ENCODE peak calls at places on chromosomes 16 and 17, in ten cellular contexts. One of them, this sample, is unnamed.

GRCh38 chr16:71383054-71383773 is 24.7 kb downstream of the CALB2 start:
- DNase-seq in suprapubic skin: no peak
- DNase-seq in cardiac fibroblast: no peak
- DNase-seq in NCI-H1105: no peak
- DNase-seq in naive B cell: no peak
- DNase-seq in stimulated activated CD8-positive, alpha-beta memory T cell treated with anti-CD3 and anti-CD28 coated beads, Interleukin-2, amount 100 ng/mL, for 48 hours: no peak
- DNase-seq in ACHN: no peak
- DNase-seq in activated T-cell treated with anti-CD3 and anti-CD28 coated beads, Interleukin-2, amount 50 U/mL, for 4 hours: no peak
- DNase-seq in stimulated activated CD4-positive, alpha-beta T cell treated with anti-CD3 and anti-CD28 coated beads, Interleukin-4, amount 100 ng/mL, for 4 hours: no peak
- DNase-seq in astrocyte of the spinal cord: no peak
- DNase-seq in this sample: no peak

GRCh38 chr16:46885960-46886763 is 2.0 kb downstream of the GPT2 start:
- DNase-seq in naive B cell: no peak
- DNase-seq in astrocyte of the spinal cord: peak
- DNase-seq in stimulated activated CD8-positive, alpha-beta memory T cell treated with anti-CD3 and anti-CD28 coated beads, Interleukin-2, amount 100 ng/mL, for 48 hours: no peak
- DNase-seq in suprapubic skin: no peak
- DNase-seq in NCI-H1105: no peak
- DNase-seq in ACHN: no peak
- DNase-seq in stimulated activated CD4-positive, alpha-beta T cell treated with anti-CD3 and anti-CD28 coated beads, Interleukin-4, amount 100 ng/mL, for 4 hours: no peak
- DNase-seq in activated T-cell treated with anti-CD3 and anti-CD28 coated beads, Interleukin-2, amount 50 U/mL, for 4 hours: no peak
- DNase-seq in cardiac fibroblast: peak
- DNase-seq in this sample: no peak

GRCh38 chr17:33989357-33990148 is 265.5 kb upstream of the CCL2 start:
- DNase-seq in stimulated activated CD8-positive, alpha-beta memory T cell treated with anti-CD3 and anti-CD28 coated beads, Interleukin-2, amount 100 ng/mL, for 48 hours: no peak
- DNase-seq in cardiac fibroblast: no peak
- DNase-seq in activated T-cell treated with anti-CD3 and anti-CD28 coated beads, Interleukin-2, amount 50 U/mL, for 4 hours: no peak
- DNase-seq in ACHN: no peak
- DNase-seq in suprapubic skin: no peak
- DNase-seq in NCI-H1105: no peak
- DNase-seq in stimulated activated CD4-positive, alpha-beta T cell treated with anti-CD3 and anti-CD28 coated beads, Interleukin-4, amount 100 ng/mL, for 4 hours: no peak
- DNase-seq in naive B cell: no peak
- DNase-seq in astrocyte of the spinal cord: no peak
- DNase-seq in this sample: no peak

GRCh38 chr16:56574625-56575024 is 9.8 kb downstream of the MT4 start:
- DNase-seq in NCI-H1105: no peak
- DNase-seq in activated T-cell treated with anti-CD3 and anti-CD28 coated beads, Interleukin-2, amount 50 U/mL, for 4 hours: no peak
- DNase-seq in stimulated activated CD8-positive, alpha-beta memory T cell treated with anti-CD3 and anti-CD28 coated beads, Interleukin-2, amount 100 ng/mL, for 48 hours: no peak
- DNase-seq in astrocyte of the spinal cord: no peak
- DNase-seq in ACHN: no peak
- DNase-seq in suprapubic skin: no peak
- DNase-seq in cardiac fibroblast: no peak
- DNase-seq in naive B cell: no peak
- DNase-seq in stimulated activated CD4-positive, alpha-beta T cell treated with anti-CD3 and anti-CD28 coated beads, Interleukin-4, amount 100 ng/mL, for 4 hours: no peak
- DNase-seq in this sample: no peak

GRCh38 chr16:318628-319027 is 33.9 kb downstream of the AXIN1 start:
- DNase-seq in astrocyte of the spinal cord: no peak
- DNase-seq in cardiac fibroblast: no peak
- DNase-seq in naive B cell: no peak
- DNase-seq in activated T-cell treated with anti-CD3 and anti-CD28 coated beads, Interleukin-2, amount 50 U/mL, for 4 hours: no peak
- DNase-seq in stimulated activated CD8-positive, alpha-beta memory T cell treated with anti-CD3 and anti-CD28 coated beads, Interleukin-2, amount 100 ng/mL, for 48 hours: no peak
- DNase-seq in ACHN: peak
- DNase-seq in suprapubic skin: no peak
- DNase-seq in stimulated activated CD4-positive, alpha-beta T cell treated with anti-CD3 and anti-CD28 coated beads, Interleukin-4, amount 100 ng/mL, for 4 hours: no peak
- DNase-seq in NCI-H1105: no peak
- DNase-seq in this sample: no peak

GRCh38 chr17:62757518-62757951 is 50.6 kb downstream of the MARCHF10 start:
- DNase-seq in stimulated activated CD4-positive, alpha-beta T cell treated with anti-CD3 and anti-CD28 coated beads, Interleukin-4, amount 100 ng/mL, for 4 hours: no peak
- DNase-seq in activated T-cell treated with anti-CD3 and anti-CD28 coated beads, Interleukin-2, amount 50 U/mL, for 4 hours: no peak
- DNase-seq in NCI-H1105: no peak
- DNase-seq in ACHN: no peak
- DNase-seq in suprapubic skin: peak
- DNase-seq in cardiac fibroblast: peak
- DNase-seq in astrocyte of the spinal cord: no peak
- DNase-seq in stimulated activated CD8-positive, alpha-beta memory T cell treated with anti-CD3 and anti-CD28 coated beads, Interleukin-2, amount 100 ng/mL, for 48 hours: no peak
- DNase-seq in naive B cell: no peak
- DNase-seq in this sample: no peak

GRCh38 chr16:54933281-54934150 is 2.9 kb downstream of the IRX5 start:
- DNase-seq in NCI-H1105: no peak
- DNase-seq in activated T-cell treated with anti-CD3 and anti-CD28 coated beads, Interleukin-2, amount 50 U/mL, for 4 hours: no peak
- DNase-seq in ACHN: no peak
- DNase-seq in naive B cell: no peak
- DNase-seq in stimulated activated CD8-positive, alpha-beta memory T cell treated with anti-CD3 and anti-CD28 coated beads, Interleukin-2, amount 100 ng/mL, for 48 hours: no peak
- DNase-seq in stimulated activated CD4-positive, alpha-beta T cell treated with anti-CD3 and anti-CD28 coated beads, Interleukin-4, amount 100 ng/mL, for 4 hours: no peak
- DNase-seq in suprapubic skin: no peak
- DNase-seq in cardiac fibroblast: no peak
- DNase-seq in astrocyte of the spinal cord: peak
- DNase-seq in this sample: no peak

GRCh38 chr16:24723663-24724062 is 5.8 kb upstream of the TNRC6A start:
- DNase-seq in NCI-H1105: no peak
- DNase-seq in suprapubic skin: no peak
- DNase-seq in astrocyte of the spinal cord: no peak
- DNase-seq in cardiac fibroblast: no peak
- DNase-seq in naive B cell: no peak
- DNase-seq in stimulated activated CD4-positive, alpha-beta T cell treated with anti-CD3 and anti-CD28 coated beads, Interleukin-4, amount 100 ng/mL, for 4 hours: no peak
- DNase-seq in stimulated activated CD8-positive, alpha-beta memory T cell treated with anti-CD3 and anti-CD28 coated beads, Interleukin-2, amount 100 ng/mL, for 48 hours: no peak
- DNase-seq in ACHN: peak
- DNase-seq in activated T-cell treated with anti-CD3 and anti-CD28 coated beads, Interleukin-2, amount 50 U/mL, for 4 hours: no peak
- DNase-seq in this sample: no peak

GRCh38 chr17:80365983-80366382 is 49.0 kb upstream of the ENDOV start:
- DNase-seq in stimulated activated CD4-positive, alpha-beta T cell treated with anti-CD3 and anti-CD28 coated beads, Interleukin-4, amount 100 ng/mL, for 4 hours: no peak
- DNase-seq in naive B cell: no peak
- DNase-seq in suprapubic skin: no peak
- DNase-seq in astrocyte of the spinal cord: no peak
- DNase-seq in cardiac fibroblast: no peak
- DNase-seq in ACHN: no peak
- DNase-seq in NCI-H1105: no peak
- DNase-seq in activated T-cell treated with anti-CD3 and anti-CD28 coated beads, Interleukin-2, amount 50 U/mL, for 4 hours: no peak
- DNase-seq in stimulated activated CD8-positive, alpha-beta memory T cell treated with anti-CD3 and anti-CD28 coated beads, Interleukin-2, amount 100 ng/mL, for 48 hours: no peak
- DNase-seq in this sample: no peak